ENCODE peak calls at places on chromosome 18, in six cellular contexts. N is activated T-helper 1 cell treated with Interleukin-2 at 50 U/mL for 16 hours, T is neural crest cell, Z is T-cell, U is NCI-H1092, P is HEK293T. W is an unnamed sample.

GRCh38 chr18:515156-515815 is 14.8 kb upstream of the COLEC12 start:
- DNase-seq in N (no peak), T (no peak), Z (no peak), U (no peak), P (no peak), W (no peak)

GRCh38 chr18:11119962-11120361 is 29.4 kb downstream of the PIEZO2 start:
- DNase-seq in N (no peak), T (no peak), Z (no peak), U (no peak), P (no peak), W (no peak)

GRCh38 chr18:53795061-53795460 is 429.4 kb downstream of the MBD2 start:
- DNase-seq in N (no peak), T (no peak), Z (no peak), U (no peak), P (no peak), W (no peak)

GRCh38 chr18:49151482-49151881 is 200.7 kb upstream of the SMAD7 start:
- DNase-seq in N (no peak), T (no peak), Z (no peak), U (no peak), P (no peak), W (no peak)

GRCh38 chr18:76483780-76484179 is 11.3 kb downstream of the ZNF516 start:
- DNase-seq in N (no peak), T (no peak), Z (no peak), U (no peak), P (no peak), W (no peak)

GRCh38 chr18:22831441-22831904 is 101.7 kb upstream of the RBBP8 start:
- DNase-seq in N (no peak), T (no peak), Z (no peak), U (no peak), P (no peak), W (no peak)

GRCh38 chr18:9516437-9517064 is 41.2 kb downstream of the RALBP1 start:
- DNase-seq in N (no peak), T (no peak), Z (no peak), U (no peak), P (peak), W (no peak)

GRCh38 chr18:66682855-66683322 is 79.0 kb upstream of the CDH19 start:
- DNase-seq in N (no peak), T (peak), Z (no peak), U (no peak), P (no peak), W (no peak)

GRCh38 chr18:4319738-4320677 is 135.1 kb downstream of the DLGAP1 start:
- DNase-seq in N (no peak), T (no peak), Z (no peak), U (no peak), P (no peak), W (no peak)

W was measured in ureter.